ENCODE peak calls at places on chromosomes 12 and 14, in seven cellular contexts. G is lung; E is OCI-LY7; S is SW 1271; Z is activated CD8-positive, alpha-beta T cell treated with anti-CD3 and anti-CD28 coated beads, Interleukin-2, amount 10 ng/mL, durations not matched to agents 7 days and 5 days; C is stimulated activated CD4-positive, alpha-beta T cell treated with anti-CD3 and anti-CD28 coated beads, Interleukin-1b, Interleukin-23, amount 100 ng/mL, for 24 hours; V is uterus. Q is an unnamed sample.

GRCh38 chr12:75446857-75447256 is 33.7 kb upstream of the GLIPR1 start:
- DNase-seq in E (no peak), S (peak), V (no peak), C (no peak), G (no peak), Z (no peak), Q (no peak)

GRCh38 chr14:68971411-68972035 is 7.6 kb downstream of the ACTN1 start:
- DNase-seq in V (no peak), E (no peak), Z (no peak), C (no peak), G (no peak), S (no peak), Q (no peak)

GRCh38 chr12:27280412-27280811 is 36.3 kb downstream of the STK38L start:
- DNase-seq in E (no peak), G (no peak), S (no peak), Z (no peak), C (no peak), V (no peak), Q (no peak)

GRCh38 chr14:90599748-90600507 is 203.1 kb downstream of the CALM1 start:
- DNase-seq in G (no peak), Z (no peak), S (no peak), E (no peak), V (no peak), C (no peak), Q (no peak)

GRCh38 chr14:100673085-100673806 is 53.4 kb upstream of the DLK1 start:
- DNase-seq in E (no peak), C (no peak), V (no peak), S (no peak), G (peak), Z (no peak), Q (peak)

GRCh38 chr12:44551631-44552030 is 324.5 kb downstream of the NELL2 start:
- DNase-seq in V (no peak), Z (no peak), C (no peak), G (no peak), S (no peak), E (no peak), Q (no peak)

GRCh38 chr12:42056130-42056529 is 88.5 kb downstream of the GXYLT1 start:
- DNase-seq in S (no peak), G (no peak), C (no peak), E (peak), V (no peak), Z (no peak), Q (no peak)

GRCh38 chr12:31362115-31362758 is 36.3 kb upstream of the SINHCAF start:
- DNase-seq in C (no peak), E (peak), G (no peak), S (no peak), Z (peak), V (no peak), Q (no peak)

GRCh38 chr14:95265106-95266094 is 54.3 kb downstream of the CLMN start:
- DNase-seq in Z (peak), C (no peak), S (peak), G (peak), V (peak), E (peak), Q (no peak)

GRCh38 chr14:85702937-85703336 is 173.0 kb downstream of the FLRT2 start:
- DNase-seq in V (no peak), S (no peak), E (no peak), Z (no peak), C (no peak), G (no peak), Q (no peak)

GRCh38 chr14:80575763-80576162 is 364.5 kb upstream of the DIO2 start:
- DNase-seq in V (no peak), S (no peak), G (no peak), C (no peak), Z (no peak), E (no peak), Q (no peak)

GRCh38 chr12:30694412-30694955 is 1.2 kb downstream of the IPO8 start:
- DNase-seq in C (no peak), Z (no peak), E (peak), V (no peak), S (no peak), G (no peak), Q (no peak)

GRCh38 chr12:2152134-2152533 is 99.3 kb downstream of the CACNA1C start:
- DNase-seq in E (peak), Z (no peak), C (no peak), S (no peak), G (no peak), V (no peak), Q (no peak)

GRCh38 chr14:81125536-81125935 is 95.2 kb downstream of the GTF2A1 start:
- DNase-seq in E (peak), V (no peak), G (no peak), S (no peak), C (no peak), Z (no peak), Q (no peak)

GRCh38 chr14:31937730-31938346 is 139.3 kb upstream of the ARHGAP5 start:
- DNase-seq in G (no peak), E (peak), C (peak), V (peak), S (peak), Z (peak), Q (no peak)

GRCh38 chr12:3933819-3934192 is 60.6 kb upstream of the PARP11 start:
- DNase-seq in S (no peak), G (no peak), Z (no peak), E (no peak), V (no peak), C (no peak), Q (no peak)

GRCh38 chr14:60637138-60637489 is 12.2 kb downstream of the SIX1 start:
- DNase-seq in Z (no peak), G (no peak), V (no peak), E (no peak), S (no peak), C (no peak), Q (no peak)